ENCODE peak calls at places on chromosome 12, in nine cellular contexts. D, M, N, Z, B, H, U, Q and C are unnamed samples.

GRCh38 chr12:56900583-56900982 is 33.6 kb downstream of the SDR9C7 start:
- DNase-seq in D (no peak), M (no peak), N (peak), Z (no peak), B (peak), H (no peak), U (peak), Q (peak), C (no peak)

GRCh38 chr12:93378373-93379310 is 917 bp downstream of the NUDT4 start:
- DNase-seq in D (peak), M (peak), N (peak), Z (peak), B (peak), H (no peak), U (peak), Q (no peak), C (peak)

GRCh38 chr12:108145011-108145410 is 15.9 kb downstream of the WSCD2 start:
- DNase-seq in D (no peak), M (no peak), N (no peak), Z (no peak), B (no peak), H (no peak), U (no peak), Q (no peak), C (no peak)

GRCh38 chr12:93323625-93324165 is 54.0 kb upstream of the NUDT4 start:
- DNase-seq in D (no peak), M (no peak), N (peak), Z (no peak), B (no peak), H (no peak), U (peak), Q (no peak), C (no peak)

GRCh38 chr12:98260276-98260675 is 255.1 kb upstream of the TMPO start:
- DNase-seq in D (no peak), M (no peak), N (no peak), Z (no peak), B (no peak), H (no peak), U (no peak), Q (no peak), C (no peak)

GRCh38 chr12:111578276-111578970 is 20.7 kb downstream of the ATXN2 start:
- DNase-seq in D (no peak), M (no peak), N (peak), Z (no peak), B (peak), H (peak), U (peak), Q (no peak), C (no peak)

GRCh38 chr12:11941601-11942360 is 129.0 kb upstream of the BCL2L14 start:
- DNase-seq in D (no peak), M (no peak), N (peak), Z (no peak), B (peak), H (no peak), U (peak), Q (no peak), C (no peak)

GRCh38 chr12:28569698-28570411 is 379.6 kb downstream of the CCDC91 start:
- DNase-seq in D (no peak), M (no peak), N (peak), Z (no peak), B (peak), H (no peak), U (peak), Q (no peak), C (no peak)

GRCh38 chr12:13982010-13982409 is 608 bp upstream of the GRIN2B start:
- DNase-seq in D (no peak), M (peak), N (no peak), Z (no peak), B (no peak), H (no peak), U (no peak), Q (peak), C (peak)

GRCh38 chr12:14188761-14189160 is 176.7 kb upstream of the ATF7IP start:
- DNase-seq in D (no peak), M (no peak), N (no peak), Z (no peak), B (no peak), H (no peak), U (no peak), Q (no peak), C (no peak)

GRCh38 chr12:25689996-25690501 is 137.0 kb upstream of the LMNTD1 start:
- DNase-seq in D (no peak), M (peak), N (no peak), Z (no peak), B (no peak), H (no peak), U (no peak), Q (no peak), C (no peak)

GRCh38 chr12:62907561-62907960 is 27.4 kb downstream of the PPM1H start:
- DNase-seq in D (no peak), M (no peak), N (no peak), Z (no peak), B (no peak), H (no peak), U (no peak), Q (no peak), C (no peak)

GRCh38 chr12:54125950-54126695 is 62.7 kb downstream of the SMUG1 start:
- DNase-seq in D (no peak), M (peak), N (no peak), Z (no peak), B (peak), H (no peak), U (no peak), Q (no peak), C (no peak)

GRCh38 chr12:109563291-109564284 is 9.7 kb downstream of the MMAB start:
- DNase-seq in D (no peak), M (no peak), N (no peak), Z (no peak), B (no peak), H (no peak), U (no peak), Q (no peak), C (no peak)

GRCh38 chr12:21941522-21942376 is 523 bp upstream of the ABCC9 start:
- DNase-seq in D (no peak), M (peak), N (peak), Z (no peak), B (peak), H (no peak), U (no peak), Q (no peak), C (peak)

GRCh38 chr12:53173085-53173715 is 7.3 kb upstream of the ZNF740 start:
- DNase-seq in D (no peak), M (no peak), N (peak), Z (no peak), B (peak), H (no peak), U (peak), Q (no peak), C (no peak)

GRCh38 chr12:1104088-1104800 is 113.2 kb downstream of the ERC1 start:
- DNase-seq in D (no peak), M (no peak), N (no peak), Z (no peak), B (no peak), H (no peak), U (no peak), Q (no peak), C (no peak)

GRCh38 chr12:95415451-95415850 is 58.5 kb upstream of the METAP2 start:
- DNase-seq in D (no peak), M (no peak), N (no peak), Z (no peak), B (no peak), H (no peak), U (no peak), Q (no peak), C (no peak)

GRCh38 chr12:113231275-113232231 is 10.3 kb downstream of the TPCN1 start:
- DNase-seq in D (no peak), M (no peak), N (peak), Z (no peak), B (no peak), H (peak), U (no peak), Q (peak), C (no peak)

GRCh38 chr12:21940972-21941521 is at the start of gene ABCC9:
- DNase-seq in D (no peak), M (peak), N (peak), Z (no peak), B (peak), H (no peak), U (no peak), Q (no peak), C (peak)

GRCh38 chr12:27866382-27867101 is 86.5 kb upstream of the MANSC4 start:
- DNase-seq in D (no peak), M (peak), N (peak), Z (no peak), B (peak), H (no peak), U (peak), Q (no peak), C (no peak)

GRCh38 chr12:80938397-80938796 is 663 bp upstream of the LIN7A start:
- DNase-seq in D (no peak), M (no peak), N (no peak), Z (no peak), B (no peak), H (peak), U (no peak), Q (no peak), C (no peak)

GRCh38 chr12:80936353-80936641 is 1.4 kb downstream of the LIN7A start:
- DNase-seq in D (no peak), M (no peak), N (no peak), Z (no peak), B (peak), H (no peak), U (no peak), Q (no peak), C (no peak)

GRCh38 chr12:80939231-80939950 is 1.7 kb upstream of the LIN7A start:
- DNase-seq in D (no peak), M (no peak), N (no peak), Z (no peak), B (no peak), H (peak), U (no peak), Q (no peak), C (no peak)

GRCh38 chr12:80936642-80937390 is 918 bp downstream of the LIN7A start:
- DNase-seq in D (peak), M (peak), N (peak), Z (no peak), B (peak), H (peak), U (peak), Q (peak), C (peak)

DNA sequence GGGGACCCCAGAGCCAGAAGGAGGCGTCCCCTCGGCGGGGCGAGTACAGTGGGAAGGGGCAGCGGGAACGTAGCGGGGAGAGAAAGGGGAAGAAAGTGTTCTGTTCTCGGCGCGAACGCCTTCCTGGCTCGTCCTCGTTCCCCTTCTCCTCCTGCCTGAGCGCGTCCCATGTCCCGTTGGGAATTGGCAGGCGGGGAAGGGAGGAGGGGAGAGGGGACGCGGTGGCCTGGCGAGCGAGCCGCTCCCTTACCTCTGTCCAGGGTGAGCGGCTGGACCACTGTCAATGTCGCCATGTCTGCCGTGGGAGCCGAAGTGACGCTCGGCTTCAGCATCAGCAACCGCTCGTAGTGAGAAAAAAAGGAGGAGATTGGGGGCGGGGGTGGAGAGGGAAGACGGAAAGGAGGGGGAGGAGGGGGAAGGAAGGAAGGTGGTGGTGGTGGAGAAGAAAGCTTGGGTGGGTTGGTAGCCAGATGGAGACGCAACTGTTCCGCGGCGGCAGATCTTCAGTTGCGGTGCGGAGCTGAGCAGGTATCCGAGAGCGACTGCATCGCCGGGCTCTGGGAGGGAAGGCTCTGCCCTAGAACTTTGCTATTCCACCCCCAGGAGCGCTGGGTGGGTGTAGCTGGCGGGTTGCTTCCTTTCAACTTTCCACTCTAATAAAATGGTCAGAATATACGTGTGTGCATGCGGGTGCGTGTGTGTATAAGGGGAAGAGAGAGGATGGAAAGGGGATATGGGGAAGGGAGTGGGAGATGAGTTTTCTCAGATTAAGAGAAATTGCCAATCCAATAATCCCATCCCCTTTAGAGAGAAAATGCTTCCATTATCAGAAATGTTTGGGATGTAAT is at the start of gene LIN7A:
- DNase-seq in D (no peak), M (peak), N (peak), Z (no peak), B (peak), H (peak), U (no peak), Q (no peak), C (peak)
- H3K9ac ChIP-seq in D (peak), M (no peak), N (peak), Z (no peak), B (peak), H (peak), U (no peak), Q (peak), C (peak)

DNA sequence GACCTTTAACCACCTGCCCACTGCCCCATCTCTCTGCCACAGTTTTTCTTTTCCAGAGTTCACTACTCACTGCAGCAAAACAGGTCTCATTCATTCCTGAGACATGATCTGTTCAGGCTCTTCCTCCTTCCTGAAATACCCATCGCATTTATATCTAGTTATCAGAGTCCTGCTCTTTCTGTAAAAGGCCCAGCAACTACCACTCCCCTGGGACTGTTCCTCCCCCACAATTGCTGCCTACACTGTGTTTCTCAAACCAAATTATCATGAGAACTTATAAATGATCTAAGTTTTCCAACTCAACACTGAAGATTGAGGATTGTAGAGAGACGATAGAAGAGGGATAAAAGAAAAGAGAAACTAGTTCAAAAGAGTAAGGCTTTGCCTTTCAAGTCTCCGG is 40.8 kb upstream of the EPS8 start:
- DNase-seq in D (no peak), M (no peak), N (peak), Z (no peak), B (peak), H (no peak), U (no peak), Q (no peak), C (no peak)
- H3K9ac ChIP-seq in D (no peak), M (peak), N (no peak), Z (no peak), B (peak), H (no peak), U (no peak), Q (no peak), C (no peak)

GRCh38 chr12:2288875-2289274 is 236.1 kb downstream of the CACNA1C start:
- DNase-seq in D (no peak), M (peak), N (no peak), Z (no peak), B (peak), H (no peak), U (no peak), Q (no peak), C (no peak)
- H3K9ac ChIP-seq in D (no peak), M (no peak), N (no peak), Z (no peak), B (peak), H (no peak), U (no peak), Q (no peak), C (no peak)

GRCh38 chr12:51421266-51421884 is 3.3 kb upstream of the SLC4A8 start:
- DNase-seq in D (peak), M (peak), N (peak), Z (peak), B (peak), H (peak), U (peak), Q (peak), C (peak)

GRCh38 chr12:51428256-51428655 is 3.6 kb downstream of the SLC4A8 start:
- DNase-seq in D (no peak), M (no peak), N (no peak), Z (no peak), B (no peak), H (no peak), U (no peak), Q (no peak), C (no peak)

GRCh38 chr12:51429705-51430104 is 5.1 kb downstream of the SLC4A8 start:
- DNase-seq in D (peak), M (no peak), N (no peak), Z (no peak), B (no peak), H (no peak), U (no peak), Q (no peak), C (no peak)

GRCh38 chr12:51424094-51424661 is 453 bp upstream of the SLC4A8 start:
- DNase-seq in D (no peak), M (no peak), N (no peak), Z (no peak), B (no peak), H (no peak), U (no peak), Q (no peak), C (no peak)

DNA sequence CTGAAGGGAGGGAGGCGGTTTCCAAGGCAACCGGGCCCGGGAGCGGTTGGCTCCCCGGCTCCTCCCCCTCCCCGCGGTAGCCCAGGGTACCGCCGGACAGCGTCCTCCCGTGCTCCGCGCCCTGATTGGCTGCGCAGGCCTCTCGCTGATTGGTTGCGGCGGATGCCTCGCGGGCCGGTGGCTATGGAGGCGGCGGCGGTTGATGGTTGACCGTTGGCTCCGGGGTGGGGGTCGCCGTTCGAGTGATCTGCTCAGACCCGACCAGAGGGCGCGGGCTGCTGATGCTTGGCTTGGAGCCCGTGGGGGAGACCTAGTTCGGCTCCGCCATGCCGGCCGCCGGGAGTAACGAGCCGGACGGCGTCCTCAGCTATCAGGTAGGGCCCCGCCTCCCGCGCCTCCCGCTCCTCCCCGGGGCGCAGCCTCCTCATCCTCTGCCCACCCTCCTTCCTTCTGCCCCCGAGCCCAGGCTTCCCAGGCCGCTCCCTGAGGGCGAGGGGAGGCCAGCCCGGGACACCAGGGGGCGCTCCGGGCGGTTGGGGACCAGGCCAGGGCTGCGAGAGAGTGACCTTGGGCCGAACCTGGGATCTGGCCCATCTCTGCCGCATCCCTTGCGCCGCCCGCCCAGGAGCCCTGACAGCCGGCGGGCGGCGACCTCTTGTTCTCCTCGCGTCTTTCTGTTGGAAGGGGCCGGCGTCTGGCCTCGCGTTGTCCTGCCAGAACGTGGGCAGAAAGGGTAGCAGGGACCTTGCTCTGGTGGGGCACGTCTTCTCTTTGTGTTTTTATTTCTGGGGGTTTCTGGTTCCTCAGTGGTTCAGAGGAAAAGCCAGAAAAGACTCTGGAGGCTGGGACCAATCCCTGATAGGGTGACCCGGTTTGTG is at the start of gene SLC4A8:
- DNase-seq in D (peak), M (peak), N (peak), Z (peak), B (peak), H (peak), U (peak), Q (peak), C (peak)
- H3K9ac ChIP-seq in D (no peak), M (peak), N (no peak), Z (peak), B (no peak), H (no peak), U (no peak), Q (no peak), C (peak)

GRCh38 chr12:102478416-102479098 is 1.8 kb downstream of the IGF1 start:
- DNase-seq in D (peak), M (no peak), N (no peak), Z (peak), B (no peak), H (no peak), U (no peak), Q (no peak), C (peak)
- H3K9ac ChIP-seq in D (peak), M (no peak), N (no peak), Z (no peak), B (peak), H (no peak), U (no peak), Q (no peak), C (no peak)

GRCh38 chr12:5478081-5478706 is 46.3 kb downstream of the NTF3 start:
- DNase-seq in D (no peak), M (no peak), N (peak), Z (no peak), B (no peak), H (no peak), U (no peak), Q (no peak), C (no peak)

GRCh38 chr12:5481645-5482044 is 49.7 kb downstream of the NTF3 start:
- DNase-seq in D (no peak), M (no peak), N (no peak), Z (no peak), B (no peak), H (no peak), U (no peak), Q (no peak), C (no peak)

GRCh38 chr12:5480218-5480952 is 48.5 kb downstream of the NTF3 start:
- DNase-seq in D (no peak), M (no peak), N (peak), Z (no peak), B (peak), H (no peak), U (no peak), Q (no peak), C (peak)

GRCh38 chr12:5479761-5480160 is 47.9 kb downstream of the NTF3 start:
- DNase-seq in D (no peak), M (no peak), N (no peak), Z (no peak), B (no peak), H (no peak), U (no peak), Q (no peak), C (no peak)

GRCh38 chr12:5480953-5481300 is 49.0 kb downstream of the NTF3 start:
- DNase-seq in D (no peak), M (no peak), N (no peak), Z (no peak), B (no peak), H (no peak), U (no peak), Q (no peak), C (no peak)
- H3K9ac ChIP-seq in D (no peak), M (no peak), N (peak), Z (no peak), B (no peak), H (no peak), U (no peak), Q (no peak), C (peak)

GRCh38 chr12:76006028-76006916 is 25.3 kb downstream of the PHLDA1 start:
- DNase-seq in D (no peak), M (no peak), N (no peak), Z (no peak), B (no peak), H (no peak), U (no peak), Q (no peak), C (no peak)
- H3K9ac ChIP-seq in D (no peak), M (no peak), N (no peak), Z (no peak), B (no peak), H (no peak), U (no peak), Q (no peak), C (no peak)

DNA sequence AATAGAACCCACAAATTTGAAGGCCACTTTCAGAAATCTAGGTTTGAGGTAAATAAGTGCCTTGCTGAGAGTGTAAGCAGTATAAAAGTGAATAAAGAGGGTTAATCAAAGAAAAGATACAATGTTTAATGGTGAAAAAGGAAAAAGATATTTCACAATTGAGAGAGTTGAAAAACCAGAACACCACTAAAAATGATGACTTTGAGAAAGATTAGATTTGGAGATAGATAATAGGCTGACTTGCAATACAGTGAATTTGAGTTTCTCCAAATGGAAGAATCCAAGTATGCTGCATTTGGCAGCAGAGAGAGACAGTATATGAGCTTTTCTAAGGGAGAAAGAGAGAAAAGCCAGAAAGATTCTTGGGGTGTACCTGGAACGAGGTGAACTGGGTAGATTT is 2.2 kb downstream of the DENR start:
- DNase-seq in D (no peak), M (no peak), N (no peak), Z (no peak), B (no peak), H (no peak), U (no peak), Q (no peak), C (no peak)
- H3K9ac ChIP-seq in D (no peak), M (no peak), N (no peak), Z (peak), B (peak), H (peak), U (peak), Q (no peak), C (no peak)

GRCh38 chr12:32223941-32224340 is 117.3 kb downstream of the BICD1 start:
- DNase-seq in D (no peak), M (no peak), N (no peak), Z (no peak), B (no peak), H (no peak), U (no peak), Q (no peak), C (no peak)
- H3K9ac ChIP-seq in D (no peak), M (no peak), N (no peak), Z (no peak), B (no peak), H (no peak), U (no peak), Q (no peak), C (no peak)